ENCODE peak calls at places on chromosomes 16 and 17, in nine cellular contexts. E is small intestine, X is brain microvascular endothelial cell, C is GM23338, I is stomach, S is A549, J is endodermal cell, V is fibroblast of the aortic adventitia, N is AG10803. A is an unnamed sample.

GRCh38 chr17:37791434-37791833 is 46.6 kb upstream of the HNF1B start:
- DNase-seq in E (peak; percentile 56), X (no peak), C (peak; percentile 59), I (peak; percentile 30), S (peak; percentile 35), J (peak; percentile 70), V (peak; percentile 41), N (peak; percentile 68), A (peak; percentile 61)

GRCh38 chr17:50638851-50639767 is 4.4 kb downstream of the ABCC3 start:
- DNase-seq in E (peak; percentile 98), X (peak; percentile 86), C (no peak), I (peak; percentile 99), S (peak; percentile 96), J (peak; percentile 80), V (peak; percentile 99), N (peak; percentile 98), A (no peak)

GRCh38 chr16:50994995-50995394 is 156.1 kb downstream of the SALL1 start:
- DNase-seq in E (no peak), X (no peak), C (no peak), I (no peak), S (no peak), J (no peak), V (no peak), N (no peak), A (no peak)

GRCh38 chr16:89045181-89045815 is 48.4 kb upstream of the ACSF3 start:
- DNase-seq in E (no peak), X (no peak), C (no peak), I (no peak), S (no peak), J (no peak), V (no peak), N (no peak), A (no peak)

GRCh38 chr17:2940352-2940751 is 123.1 kb downstream of the OR1D5 start:
- DNase-seq in E (no peak), X (no peak), C (peak; percentile 58), I (peak; percentile 79), S (no peak), J (peak; percentile 83), V (peak; percentile 13), N (no peak), A (peak; percentile 91)

GRCh38 chr16:88665148-88665547 is 2.3 kb upstream of the MVD start:
- DNase-seq in E (peak; percentile 50), X (no peak), C (no peak), I (peak; percentile 49), S (no peak), J (no peak), V (no peak), N (no peak), A (no peak)

GRCh38 chr16:17520567-17520966 is 49.8 kb upstream of the XYLT1 start:
- DNase-seq in E (no peak), X (no peak), C (no peak), I (no peak), S (no peak), J (no peak), V (peak; percentile 71), N (peak; percentile 77), A (no peak)

GRCh38 chr16:81469710-81470481 is 25.3 kb downstream of the CMIP start:
- DNase-seq in E (peak; percentile 58), X (no peak), C (no peak), I (peak; percentile 44), S (no peak), J (no peak), V (no peak), N (no peak), A (no peak)

GRCh38 chr16:19599968-19600716 is 44.6 kb downstream of the VPS35L start:
- DNase-seq in E (no peak), X (no peak), C (no peak), I (no peak), S (no peak), J (no peak), V (no peak), N (no peak), A (no peak)

GRCh38 chr16:19020689-19021088 is 37.0 kb downstream of the TMC7 start:
- DNase-seq in E (no peak), X (no peak), C (no peak), I (no peak), S (no peak), J (no peak), V (no peak), N (no peak), A (no peak)

GRCh38 chr16:86865866-86866675 is 287.7 kb downstream of the FOXL1 start:
- DNase-seq in E (no peak), X (no peak), C (no peak), I (no peak), S (no peak), J (no peak), V (no peak), N (peak; percentile 28), A (no peak)

GRCh38 chr17:4879591-4879990 is 19.7 kb upstream of the C17orf107 start:
- DNase-seq in E (no peak), X (no peak), C (no peak), I (no peak), S (no peak), J (no peak), V (no peak), N (no peak), A (no peak)
- H3K4me3 ChIP-seq in E (no peak overlapping the region), X (no peak overlapping the region), C (no peak overlapping the region), I (no peak overlapping the region), S (no peak overlapping the region), J (no peak overlapping the region), V (no peak overlapping the region), N (no peak overlapping the region), A (no peak overlapping the region)

GRCh38 chr17:58338454-58338841 is 9.9 kb upstream of the TSPOAP1 start:
- DNase-seq in E (no peak), X (no peak), C (no peak), I (no peak), S (no peak), J (no peak), V (no peak), N (no peak), A (no peak)
- H3K4me3 ChIP-seq in E (peak overlapping the region; percentile 27), X (no peak overlapping the region), C (peak overlapping the region; percentile 36), I (peak overlapping the region; percentile 22), S (no peak overlapping the region), J (no peak overlapping the region), V (no peak overlapping the region), N (peak overlapping the region; percentile 20), A (peak overlapping the region; percentile 4)

GRCh38 chr16:75306102-75306762 is 54.8 kb upstream of the BCAR1 start:
- DNase-seq in E (peak; percentile 97), X (peak; percentile 52), C (no peak), I (peak; percentile 32), S (peak; percentile 54), J (no peak), V (peak; percentile 11), N (no peak), A (no peak)

GRCh38 chr16:75304521-75305363 is 53.3 kb upstream of the BCAR1 start:
- DNase-seq in E (peak; percentile 79), X (peak; percentile 94), C (no peak), I (peak; percentile 28), S (peak; percentile 23), J (no peak), V (peak; percentile 94), N (peak; percentile 97), A (no peak)

GRCh38 chr16:75308011-75308410 is 56.6 kb upstream of the BCAR1 start:
- DNase-seq in E (peak; percentile 33), X (no peak), C (no peak), I (peak; percentile 57), S (no peak), J (no peak), V (no peak), N (no peak), A (no peak)

GRCh38 chr16:75307506-75307905 is 56.1 kb upstream of the BCAR1 start:
- DNase-seq in E (no peak), X (no peak), C (no peak), I (no peak), S (no peak), J (no peak), V (no peak), N (no peak), A (no peak)

DNA sequence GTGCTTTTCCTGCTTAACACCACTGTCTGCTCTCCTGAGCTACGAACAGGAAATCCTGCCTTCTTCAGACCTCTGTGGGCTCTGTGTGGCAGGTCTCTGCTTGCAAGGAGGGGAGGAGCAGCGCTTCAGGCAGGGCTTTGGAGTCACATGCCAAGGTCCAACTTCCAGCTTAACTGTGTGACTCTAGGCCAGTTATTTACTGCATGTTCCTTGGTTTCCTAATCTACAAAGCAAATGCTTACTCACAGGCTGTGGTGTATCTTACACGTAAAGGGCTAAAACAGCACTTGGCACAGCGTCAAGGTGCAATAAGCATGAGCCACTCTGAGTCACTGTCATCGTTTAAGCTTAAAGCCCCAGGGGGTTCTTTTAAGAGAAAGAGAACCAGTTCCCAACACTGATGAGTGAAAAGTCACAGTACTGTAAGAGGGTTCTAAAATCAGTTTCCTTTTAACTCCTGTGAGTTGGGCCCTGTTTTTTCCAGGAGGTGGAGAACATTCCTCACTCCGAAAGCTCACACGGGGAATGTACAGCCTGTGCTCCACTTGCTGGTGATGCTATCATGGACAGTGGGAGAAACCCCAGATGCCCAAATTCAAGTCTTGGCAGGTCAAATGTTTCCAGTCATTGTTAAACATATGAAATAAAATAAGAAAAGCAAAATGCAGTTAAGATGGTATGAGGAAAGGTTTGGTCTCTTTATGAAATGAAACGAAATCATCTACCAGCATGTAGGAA is 54.1 kb upstream of the BCAR1 start:
- DNase-seq in E (peak; percentile 99), X (peak; percentile 100), C (no peak), I (peak; percentile 78), S (peak; percentile 97), J (peak; percentile 70), V (peak; percentile 100), N (peak; percentile 100), A (no peak)
- H3K4me3 ChIP-seq in E (peak overlapping the region; percentile 48), X (no peak overlapping the region), C (no peak overlapping the region), I (no peak overlapping the region), S (peak overlapping the region; percentile 26), J (peak overlapping the region; percentile 2), V (peak overlapping the region; percentile 15), N (peak overlapping the region; percentile 24), A (no peak overlapping the region)

DNA sequence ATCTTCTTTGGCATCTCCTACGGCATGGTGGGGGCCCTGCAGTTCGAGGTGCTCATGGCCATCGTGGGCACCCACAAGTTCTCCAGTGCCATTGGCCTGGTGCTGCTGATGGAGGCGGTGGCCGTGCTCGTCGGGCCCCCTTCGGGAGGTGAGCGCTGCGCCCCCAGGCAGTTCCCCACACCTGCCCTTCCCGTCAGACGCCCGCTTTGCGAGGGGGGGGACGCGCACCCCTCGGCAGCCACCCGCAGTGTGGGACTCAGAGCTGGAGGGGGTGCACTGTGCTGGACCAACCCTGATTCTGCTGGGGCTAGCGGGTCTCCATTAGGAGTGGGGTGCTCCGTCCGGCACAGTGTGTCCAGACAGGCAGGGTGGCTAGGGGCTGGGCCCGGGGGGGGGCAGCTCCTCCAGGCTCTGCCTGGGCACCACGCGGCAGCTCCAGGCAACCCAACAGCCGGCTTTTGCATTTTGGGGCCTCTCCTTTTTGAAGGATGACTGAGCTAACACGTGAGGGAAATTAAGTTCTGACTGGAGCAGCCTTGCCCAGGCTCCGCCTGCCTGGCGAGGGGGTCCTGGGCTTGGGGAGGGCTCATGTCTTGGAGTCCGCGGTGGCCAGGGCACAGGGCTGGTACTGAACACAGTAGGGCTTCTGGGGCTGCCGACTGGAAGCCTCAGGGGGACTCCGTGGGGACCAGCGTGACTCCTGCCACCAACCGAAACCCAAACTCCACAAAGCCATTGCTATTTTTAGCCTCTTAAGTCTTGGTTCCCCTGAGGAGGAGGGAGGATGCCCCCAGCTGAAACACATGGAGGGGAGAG is 9.1 kb downstream of the SLC16A3 start:
- DNase-seq in E (no peak), X (no peak), C (no peak), I (no peak), S (no peak), J (peak; percentile 50), V (no peak), N (no peak), A (no peak)
- H3K4me3 ChIP-seq in E (no peak overlapping the region), X (no peak overlapping the region), C (no peak overlapping the region), I (peak overlapping the region; percentile 25), S (no peak overlapping the region), J (no peak overlapping the region), V (no peak overlapping the region), N (no peak overlapping the region), A (no peak overlapping the region)